ENCODE peak calls at places on chromosomes 3 and 15, in ten cellular contexts. J is activated T-cell treated with anti-CD3 and anti-CD28 coated beads, Interleukin-2, amount 50 U/mL, for 72 hours; V is occipital lobe; M is fibroblast of mammary gland; H is spleen; L is activated T-helper 1 cell treated with Interleukin-2 at 50 U/mL for 16 hours; Z is RPMI7951; W is LoVo; I is GF-D8; E is nucleus accumbens. X is an unnamed sample.

GRCh38 chr3:44065741-44066140 is 175.9 kb upstream of the TOPAZ1 start:
- DNase-seq in J (no peak), V (no peak), M (no peak), H (no peak), L (no peak), Z (peak; percentile 16), W (no peak), I (no peak), E (peak; percentile 34), X (no peak)

GRCh38 chr15:66905954-66906353 is 159.4 kb upstream of the SMAD3 start:
- DNase-seq in J (no peak), V (no peak), M (no peak), H (no peak), L (no peak), Z (no peak), W (no peak), I (no peak), E (no peak), X (no peak)

GRCh38 chr3:50140990-50141389 is 14.1 kb upstream of the SEMA3F start:
- DNase-seq in J (no peak), V (no peak), M (no peak), H (no peak), L (no peak), Z (no peak), W (no peak), I (no peak), E (no peak), X (no peak)

GRCh38 chr3:123444023-123444422 is 4.9 kb downstream of the ADCY5 start:
- DNase-seq in J (no peak), V (peak; percentile 80), M (no peak), H (no peak), L (no peak), Z (peak; percentile 6), W (no peak), I (no peak), E (peak; percentile 21), X (peak; percentile 24)

GRCh38 chr3:13259831-13260230 is 160.3 kb downstream of the NUP210 start:
- DNase-seq in J (no peak), V (no peak), M (no peak), H (no peak), L (no peak), Z (no peak), W (no peak), I (no peak), E (no peak), X (no peak)

GRCh38 chr15:41772720-41773331 is 1.5 kb upstream of the MAPKBP1 start:
- DNase-seq in J (peak; percentile 51), V (peak; percentile 13), M (peak; percentile 78), H (no peak), L (peak; percentile 15), Z (peak; percentile 83), W (peak; percentile 79), I (peak; percentile 27), E (peak; percentile 15), X (peak; percentile 83)

GRCh38 chr3:153439780-153440179 is 277.8 kb downstream of the RAP2B start:
- DNase-seq in J (no peak), V (no peak), M (peak; percentile 15), H (no peak), L (no peak), Z (no peak), W (no peak), I (no peak), E (no peak), X (peak; percentile 5)

GRCh38 chr3:42302924-42303634 is 37.1 kb upstream of the CCK start:
- DNase-seq in J (no peak), V (no peak), M (no peak), H (no peak), L (no peak), Z (no peak), W (no peak), I (no peak), E (no peak), X (no peak)

GRCh38 chr3:58353722-58354553 is 21.2 kb downstream of the PXK start:
- DNase-seq in J (peak; percentile 41), V (no peak), M (peak; percentile 26), H (no peak), L (no peak), Z (peak; percentile 51), W (no peak), I (peak; percentile 89), E (no peak), X (peak; percentile 52)

GRCh38 chr3:190902292-190902691 is 39.8 kb upstream of the GMNC start:
- DNase-seq in J (no peak), V (no peak), M (peak; percentile 20), H (no peak), L (no peak), Z (no peak), W (no peak), I (no peak), E (no peak), X (no peak)

GRCh38 chr15:84821501-84822021 is 4.4 kb downstream of the ALPK3 start:
- DNase-seq in J (no peak), V (no peak), M (peak; percentile 44), H (peak; percentile 60), L (no peak), Z (no peak), W (no peak), I (no peak), E (no peak), X (no peak)